ENCODE peak calls at places on chromosomes 12 and 14, in eight cellular contexts. One of them, this sample, is unnamed.

GRCh38 chr12:85759217-85759616 is 77.0 kb downstream of the RASSF9 start:
- DNase-seq in esophagus squamous epithelium: no peak
- DNase-seq in AG09309: no peak
- DNase-seq in uterus: no peak
- DNase-seq in fibroblast of mammary gland: no peak
- DNase-seq in AG04450: no peak
- DNase-seq in endothelial cell of umbilical vein: no peak
- DNase-seq in OCI-LY7: no peak
- DNase-seq in this sample: no peak

GRCh38 chr12:21444193-21445146 is 7.0 kb downstream of the PYROXD1 start:
- DNase-seq in esophagus squamous epithelium: no peak
- DNase-seq in AG09309: no peak
- DNase-seq in uterus: no peak
- DNase-seq in fibroblast of mammary gland: no peak
- DNase-seq in AG04450: no peak
- DNase-seq in endothelial cell of umbilical vein: no peak
- DNase-seq in OCI-LY7: no peak
- DNase-seq in this sample: no peak

GRCh38 chr12:93645702-93646101 is 31.5 kb upstream of the CRADD start:
- DNase-seq in esophagus squamous epithelium: no peak
- DNase-seq in AG09309: no peak
- DNase-seq in uterus: no peak
- DNase-seq in fibroblast of mammary gland: peak
- DNase-seq in AG04450: no peak
- DNase-seq in endothelial cell of umbilical vein: no peak
- DNase-seq in OCI-LY7: no peak
- DNase-seq in this sample: peak

GRCh38 chr12:107884769-107885694 is 110.5 kb downstream of the ASCL4 start:
- DNase-seq in esophagus squamous epithelium: peak
- DNase-seq in AG09309: peak
- DNase-seq in uterus: no peak
- DNase-seq in fibroblast of mammary gland: peak
- DNase-seq in AG04450: peak
- DNase-seq in endothelial cell of umbilical vein: peak
- DNase-seq in OCI-LY7: peak
- DNase-seq in this sample: peak

GRCh38 chr12:131408036-131408365 is 302.9 kb upstream of the SFSWAP start:
- DNase-seq in esophagus squamous epithelium: no peak
- DNase-seq in AG09309: no peak
- DNase-seq in uterus: no peak
- DNase-seq in fibroblast of mammary gland: no peak
- DNase-seq in AG04450: no peak
- DNase-seq in endothelial cell of umbilical vein: no peak
- DNase-seq in OCI-LY7: no peak
- DNase-seq in this sample: no peak

GRCh38 chr12:105221588-105222325 is 14.2 kb downstream of the APPL2 start:
- DNase-seq in esophagus squamous epithelium: no peak
- DNase-seq in AG09309: no peak
- DNase-seq in uterus: no peak
- DNase-seq in fibroblast of mammary gland: no peak
- DNase-seq in AG04450: no peak
- DNase-seq in endothelial cell of umbilical vein: no peak
- DNase-seq in OCI-LY7: no peak
- DNase-seq in this sample: no peak

GRCh38 chr14:82889701-82890100 is 1356.0 kb upstream of the SEL1L start:
- DNase-seq in esophagus squamous epithelium: no peak
- DNase-seq in AG09309: no peak
- DNase-seq in uterus: no peak
- DNase-seq in fibroblast of mammary gland: no peak
- DNase-seq in AG04450: no peak
- DNase-seq in endothelial cell of umbilical vein: no peak
- DNase-seq in OCI-LY7: no peak
- DNase-seq in this sample: no peak

GRCh38 chr12:62230652-62231051 is 29.6 kb upstream of the USP15 start:
- DNase-seq in esophagus squamous epithelium: no peak
- DNase-seq in AG09309: no peak
- DNase-seq in uterus: no peak
- DNase-seq in fibroblast of mammary gland: no peak
- DNase-seq in AG04450: no peak
- DNase-seq in endothelial cell of umbilical vein: no peak
- DNase-seq in OCI-LY7: no peak
- DNase-seq in this sample: no peak

GRCh38 chr14:102221026-102221425 is 81.3 kb downstream of the WDR20 start:
- DNase-seq in esophagus squamous epithelium: no peak
- DNase-seq in AG09309: no peak
- DNase-seq in uterus: no peak
- DNase-seq in fibroblast of mammary gland: peak
- DNase-seq in AG04450: no peak
- DNase-seq in endothelial cell of umbilical vein: peak
- DNase-seq in OCI-LY7: no peak
- DNase-seq in this sample: no peak

GRCh38 chr12:38689704-38690103 is 215.7 kb downstream of the CPNE8 start:
- DNase-seq in esophagus squamous epithelium: no peak
- DNase-seq in AG09309: peak
- DNase-seq in uterus: no peak
- DNase-seq in fibroblast of mammary gland: peak
- DNase-seq in AG04450: no peak
- DNase-seq in endothelial cell of umbilical vein: no peak
- DNase-seq in OCI-LY7: no peak
- DNase-seq in this sample: no peak

GRCh38 chr12:47686645-47687240 is 19.1 kb downstream of the RPAP3 start:
- DNase-seq in esophagus squamous epithelium: no peak
- DNase-seq in AG09309: peak
- DNase-seq in uterus: no peak
- DNase-seq in fibroblast of mammary gland: peak
- DNase-seq in AG04450: peak
- DNase-seq in endothelial cell of umbilical vein: peak
- DNase-seq in OCI-LY7: peak
- DNase-seq in this sample: peak

GRCh38 chr14:69727860-69728259 is 39.1 kb upstream of the SRSF5 start:
- DNase-seq in esophagus squamous epithelium: no peak
- DNase-seq in AG09309: no peak
- DNase-seq in uterus: no peak
- DNase-seq in fibroblast of mammary gland: no peak
- DNase-seq in AG04450: no peak
- DNase-seq in endothelial cell of umbilical vein: no peak
- DNase-seq in OCI-LY7: no peak
- DNase-seq in this sample: no peak

GRCh38 chr14:69726761-69727511 is 40.0 kb upstream of the SRSF5 start:
- DNase-seq in esophagus squamous epithelium: peak
- DNase-seq in AG09309: peak
- DNase-seq in uterus: peak
- DNase-seq in fibroblast of mammary gland: peak
- DNase-seq in AG04450: peak
- DNase-seq in endothelial cell of umbilical vein: peak
- DNase-seq in OCI-LY7: peak
- DNase-seq in this sample: peak
- TF ChIP-seq CTCF in esophagus squamous epithelium: peak
- TF ChIP-seq CTCF in AG09309: peak
- TF ChIP-seq CTCF in uterus: peak
- TF ChIP-seq CTCF in fibroblast of mammary gland: peak
- TF ChIP-seq CTCF in AG04450: peak
- TF ChIP-seq CTCF in endothelial cell of umbilical vein: peak
- TF ChIP-seq CTCF in OCI-LY7: peak
- TF ChIP-seq CTCF in this sample: peak

GRCh38 chr12:28611115-28611435 is 420.8 kb downstream of the CCDC91 start:
- DNase-seq in esophagus squamous epithelium: no peak
- DNase-seq in AG09309: peak
- DNase-seq in uterus: peak
- DNase-seq in fibroblast of mammary gland: peak
- DNase-seq in AG04450: peak
- DNase-seq in endothelial cell of umbilical vein: peak
- DNase-seq in OCI-LY7: no peak
- DNase-seq in this sample: peak

GRCh38 chr12:28606967-28607557 is 416.8 kb downstream of the CCDC91 start:
- DNase-seq in esophagus squamous epithelium: no peak
- DNase-seq in AG09309: no peak
- DNase-seq in uterus: no peak
- DNase-seq in fibroblast of mammary gland: no peak
- DNase-seq in AG04450: no peak
- DNase-seq in endothelial cell of umbilical vein: no peak
- DNase-seq in OCI-LY7: no peak
- DNase-seq in this sample: no peak

GRCh38 chr12:28610401-28611114 is 420.3 kb downstream of the CCDC91 start:
- DNase-seq in esophagus squamous epithelium: no peak
- DNase-seq in AG09309: no peak
- DNase-seq in uterus: no peak
- DNase-seq in fibroblast of mammary gland: no peak
- DNase-seq in AG04450: no peak
- DNase-seq in endothelial cell of umbilical vein: no peak
- DNase-seq in OCI-LY7: no peak
- DNase-seq in this sample: peak

DNA sequence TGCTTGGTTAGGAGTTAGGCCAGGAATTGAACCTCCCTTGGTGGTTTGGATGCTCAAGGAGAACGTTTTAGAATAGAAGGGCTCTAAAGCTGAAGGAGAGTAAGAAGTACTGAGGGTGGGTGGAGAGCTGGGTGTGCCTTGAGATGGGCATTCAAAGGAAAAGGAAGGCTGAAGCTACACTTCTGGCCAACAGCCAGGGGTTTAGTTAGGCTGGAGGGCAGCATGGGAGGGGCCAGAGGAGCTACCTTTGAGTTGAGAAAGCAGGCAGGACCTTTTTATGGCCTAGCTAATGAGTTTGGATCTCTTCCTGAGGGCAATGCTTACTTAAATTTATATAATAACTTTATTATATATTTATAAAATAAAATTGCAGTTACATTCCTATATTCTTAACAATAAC is 421.2 kb downstream of the CCDC91 start:
- DNase-seq in esophagus squamous epithelium: no peak
- DNase-seq in AG09309: no peak
- DNase-seq in uterus: no peak
- DNase-seq in fibroblast of mammary gland: no peak
- DNase-seq in AG04450: no peak
- DNase-seq in endothelial cell of umbilical vein: no peak
- DNase-seq in OCI-LY7: no peak
- DNase-seq in this sample: no peak
- H3K4me3 ChIP-seq in esophagus squamous epithelium: no peak
- H3K4me3 ChIP-seq in AG09309: no peak
- H3K4me3 ChIP-seq in uterus: no peak
- H3K4me3 ChIP-seq in fibroblast of mammary gland: no peak
- H3K4me3 ChIP-seq in AG04450: no peak
- H3K4me3 ChIP-seq in endothelial cell of umbilical vein: no peak
- H3K4me3 ChIP-seq in OCI-LY7: no peak
- H3K4me3 ChIP-seq in this sample: no peak

DNA sequence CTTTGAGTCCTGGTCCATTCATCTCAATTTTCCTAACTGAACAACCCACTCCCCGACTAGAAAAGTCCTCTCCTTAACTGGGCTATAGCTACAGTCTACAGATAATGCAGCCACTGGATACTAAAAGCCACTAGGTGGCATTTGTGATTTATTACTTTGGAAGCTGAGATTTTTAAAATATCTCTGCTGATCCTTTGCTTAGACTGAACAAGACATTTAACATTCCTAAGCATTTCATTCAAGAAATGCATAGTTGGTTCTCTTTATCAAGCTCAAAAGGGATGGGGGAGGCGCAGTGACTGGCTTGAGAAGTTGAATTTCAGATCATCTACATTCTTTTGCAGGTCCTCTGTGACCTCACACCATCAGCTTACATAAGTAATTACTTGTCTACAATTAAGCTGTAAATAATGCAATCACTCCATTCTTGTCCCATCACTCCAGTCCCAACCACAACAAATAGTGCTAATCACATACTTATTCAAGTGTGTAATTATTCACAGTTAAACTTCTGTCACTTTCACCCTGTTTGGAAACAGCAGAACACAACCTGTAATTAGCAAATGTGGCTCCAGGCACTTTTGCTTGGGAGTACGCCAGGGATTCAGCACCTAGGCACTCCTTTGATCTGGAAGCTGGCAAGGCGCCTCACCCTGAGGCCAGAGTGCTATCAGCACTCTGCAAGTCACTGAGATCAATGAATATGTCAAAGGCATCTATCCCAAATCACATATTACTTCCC is 203.5 kb downstream of the NOVA1 start:
- DNase-seq in esophagus squamous epithelium: no peak
- DNase-seq in AG09309: no peak
- DNase-seq in uterus: no peak
- DNase-seq in fibroblast of mammary gland: peak
- DNase-seq in AG04450: no peak
- DNase-seq in endothelial cell of umbilical vein: peak
- DNase-seq in OCI-LY7: no peak
- DNase-seq in this sample: peak
- TF ChIP-seq CTCF in esophagus squamous epithelium: peak
- TF ChIP-seq CTCF in AG09309: no peak
- TF ChIP-seq CTCF in uterus: no peak
- TF ChIP-seq CTCF in fibroblast of mammary gland: peak
- TF ChIP-seq CTCF in AG04450: peak
- TF ChIP-seq CTCF in endothelial cell of umbilical vein: no peak
- TF ChIP-seq CTCF in OCI-LY7: no peak
- TF ChIP-seq CTCF in this sample: peak

DNA sequence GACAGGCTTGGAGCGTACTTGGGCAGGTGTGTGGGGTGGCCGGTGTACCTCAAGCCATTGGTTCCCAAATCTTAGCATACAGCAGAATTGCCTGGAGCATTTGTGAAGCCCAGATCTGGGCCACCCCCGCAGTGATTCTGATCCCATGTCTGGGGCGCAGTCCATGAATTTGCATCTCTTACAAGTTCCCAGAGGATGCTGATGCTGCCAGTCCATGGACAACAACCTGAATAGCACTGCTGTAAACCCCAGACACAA is 18.2 kb upstream of the MLEC start:
- DNase-seq in esophagus squamous epithelium: no peak
- DNase-seq in AG09309: no peak
- DNase-seq in uterus: no peak
- DNase-seq in fibroblast of mammary gland: no peak
- DNase-seq in AG04450: no peak
- DNase-seq in endothelial cell of umbilical vein: no peak
- DNase-seq in OCI-LY7: no peak
- DNase-seq in this sample: no peak
- H3K4me3 ChIP-seq in esophagus squamous epithelium: no peak
- H3K4me3 ChIP-seq in AG09309: no peak
- H3K4me3 ChIP-seq in uterus: no peak
- H3K4me3 ChIP-seq in fibroblast of mammary gland: no peak
- H3K4me3 ChIP-seq in AG04450: no peak
- H3K4me3 ChIP-seq in endothelial cell of umbilical vein: no peak
- H3K4me3 ChIP-seq in OCI-LY7: peak
- H3K4me3 ChIP-seq in this sample: no peak

GRCh38 chr14:58826845-58827686 is 189.3 kb downstream of the DACT1 start:
- DNase-seq in esophagus squamous epithelium: no peak
- DNase-seq in AG09309: no peak
- DNase-seq in uterus: no peak
- DNase-seq in fibroblast of mammary gland: peak
- DNase-seq in AG04450: no peak
- DNase-seq in endothelial cell of umbilical vein: no peak
- DNase-seq in OCI-LY7: no peak
- DNase-seq in this sample: no peak
- TF ChIP-seq CTCF in esophagus squamous epithelium: peak
- TF ChIP-seq CTCF in AG09309: peak
- TF ChIP-seq CTCF in uterus: no peak
- TF ChIP-seq CTCF in fibroblast of mammary gland: peak
- TF ChIP-seq CTCF in AG04450: peak
- TF ChIP-seq CTCF in endothelial cell of umbilical vein: no peak
- TF ChIP-seq CTCF in OCI-LY7: peak
- TF ChIP-seq CTCF in this sample: peak